ENCODE peak calls at places on chromosomes 7 and 10, in six cellular contexts. D is thoracic aorta, P is coronary artery, H is fibroblast of pulmonary artery, W is K562, M is cardiac fibroblast. K is an unnamed sample.
A peak's percentile ranks its signal among the peaks of the same experiment; 100 is the strongest.

GRCh38 chr10:77925410-77925794 is 1.2 kb downstream of the DLG5 start:
- DNase-seq in D (no peak), P (no peak), H (peak; percentile 39), W (no peak), M (peak; percentile 48), K (no peak)

GRCh38 chr7:42964849-42965805 is 33.0 kb downstream of the MRPL32 start:
- DNase-seq in D (no peak), P (no peak), H (peak; percentile 73), W (no peak), M (peak; percentile 65), K (no peak)

GRCh38 chr7:135558337-135558767 is 635 bp downstream of the NUP205 start:
- DNase-seq in D (peak; percentile 11), P (peak; percentile 78), H (peak; percentile 55), W (peak; percentile 94), M (peak; percentile 59), K (peak; percentile 46)

GRCh38 chr7:73451780-73452398 is 18.3 kb downstream of the FZD9 start:
- DNase-seq in D (no peak), P (no peak), H (peak; percentile 82), W (peak; percentile 74), M (peak; percentile 78), K (no peak)

GRCh38 chr10:124462348-124462695 is 699 bp downstream of the LHPP start:
- DNase-seq in D (no peak), P (no peak), H (no peak), W (no peak), M (no peak), K (no peak)

GRCh38 chr10:121457729-121458128 is 140.5 kb downstream of the FGFR2 start:
- DNase-seq in D (no peak), P (no peak), H (no peak), W (no peak), M (no peak), K (no peak)

GRCh38 chr7:97006146-97006950 is 995 bp downstream of the DLX6 start:
- DNase-seq in D (no peak), P (no peak), H (peak; percentile 16), W (no peak), M (peak; percentile 32), K (no peak)

GRCh38 chr7:17781491-17782215 is 158.6 kb downstream of the SNX13 start:
- DNase-seq in D (no peak), P (no peak), H (peak; percentile 81), W (no peak), M (peak; percentile 67), K (no peak)

GRCh38 chr10:85665661-85666060 is 700.9 kb downstream of the GRID1 start:
- DNase-seq in D (no peak), P (no peak), H (no peak), W (no peak), M (no peak), K (no peak)

GRCh38 chr7:128729489-128729888 is 9.7 kb upstream of the CALU start:
- DNase-seq in D (no peak), P (no peak), H (no peak), W (no peak), M (no peak), K (no peak)

GRCh38 chr10:17029581-17030271 is 99.9 kb downstream of the CUBN start:
- DNase-seq in D (peak; percentile 53), P (peak; percentile 83), H (peak; percentile 94), W (peak; percentile 91), M (peak; percentile 92), K (no peak)

GRCh38 chr7:34991938-34992840 is 45.1 kb downstream of the DPY19L1 start:
- DNase-seq in D (no peak), P (no peak), H (peak; percentile 86), W (peak; percentile 54), M (peak; percentile 79), K (no peak)

GRCh38 chr7:18895456-18895855 is 222.0 kb downstream of the TWIST1 start:
- DNase-seq in D (no peak), P (no peak), H (peak; percentile 55), W (no peak), M (peak; percentile 39), K (no peak)

GRCh38 chr10:26436848-26437247 is 1.3 kb upstream of the APBB1IP start:
- DNase-seq in D (no peak), P (no peak), H (no peak), W (no peak), M (no peak), K (no peak)

GRCh38 chr10:36559990-36560389 is 565.4 kb upstream of the ANKRD30A start:
- DNase-seq in D (no peak), P (no peak), H (no peak), W (no peak), M (no peak), K (no peak)

GRCh38 chr10:99630439-99630838 is 10.2 kb upstream of the SLC25A28 start:
- DNase-seq in D (no peak), P (no peak), H (peak; percentile 75), W (peak; percentile 39), M (peak; percentile 76), K (no peak)
- TF ChIP-seq CTCF in D (no peak), P (no peak), H (peak; percentile 59), W (peak; percentile 64), M (peak; percentile 25), K (peak; percentile 54)

GRCh38 chr7:137985897-137986251 is 16.0 kb downstream of the CREB3L2 start:
- DNase-seq in D (no peak), P (no peak), H (no peak), W (peak; percentile 70), M (no peak), K (no peak)
- TF ChIP-seq CTCF in D (no peak), P (no peak), H (no peak), W (peak; percentile 31), M (no peak), K (no peak)

GRCh38 chr10:34119456-34119855 is 695.6 kb downstream of the PARD3 start:
- DNase-seq in D (no peak), P (no peak), H (no peak), W (peak; percentile 13), M (no peak), K (no peak)
- TF ChIP-seq CTCF in D (no peak), P (no peak), H (no peak), W (peak; percentile 13), M (no peak), K (no peak)

DNA sequence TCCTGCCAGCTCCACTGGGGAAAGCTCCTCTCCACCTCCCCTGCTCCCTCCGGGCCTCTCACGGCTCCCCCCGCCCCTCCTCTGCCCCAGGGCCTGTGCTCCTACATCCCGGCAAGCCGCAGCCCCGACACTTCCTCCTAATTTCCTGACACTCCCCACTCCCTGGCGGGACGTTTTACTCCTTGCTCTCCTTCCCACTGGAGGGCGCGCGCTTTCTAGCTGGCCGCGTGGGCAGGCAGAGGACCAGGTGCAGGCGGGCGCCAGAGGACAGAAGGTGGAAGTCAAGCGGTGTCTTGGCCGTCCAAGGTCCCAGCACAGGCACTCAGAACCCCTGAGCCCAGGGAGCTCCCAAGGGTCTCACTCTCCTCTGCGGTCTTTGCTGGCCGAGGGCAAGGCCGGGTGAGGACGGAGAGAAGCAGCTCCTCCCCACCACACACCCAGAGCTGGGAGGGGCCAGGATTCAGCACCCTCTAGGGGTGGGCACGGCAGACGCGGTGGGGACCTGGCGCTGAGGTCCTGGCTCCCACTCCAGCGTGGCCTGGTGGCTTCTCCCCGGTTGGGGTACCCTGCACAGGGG is 19.1 kb downstream of the ADAM8 start:
- DNase-seq in D (no peak), P (no peak), H (peak; percentile 42), W (peak; percentile 77), M (peak; percentile 53), K (no peak)
- TF ChIP-seq CTCF in D (peak; percentile 24), P (no peak), H (peak; percentile 40), W (peak; percentile 61), M (peak; percentile 49), K (peak; percentile 44)

DNA sequence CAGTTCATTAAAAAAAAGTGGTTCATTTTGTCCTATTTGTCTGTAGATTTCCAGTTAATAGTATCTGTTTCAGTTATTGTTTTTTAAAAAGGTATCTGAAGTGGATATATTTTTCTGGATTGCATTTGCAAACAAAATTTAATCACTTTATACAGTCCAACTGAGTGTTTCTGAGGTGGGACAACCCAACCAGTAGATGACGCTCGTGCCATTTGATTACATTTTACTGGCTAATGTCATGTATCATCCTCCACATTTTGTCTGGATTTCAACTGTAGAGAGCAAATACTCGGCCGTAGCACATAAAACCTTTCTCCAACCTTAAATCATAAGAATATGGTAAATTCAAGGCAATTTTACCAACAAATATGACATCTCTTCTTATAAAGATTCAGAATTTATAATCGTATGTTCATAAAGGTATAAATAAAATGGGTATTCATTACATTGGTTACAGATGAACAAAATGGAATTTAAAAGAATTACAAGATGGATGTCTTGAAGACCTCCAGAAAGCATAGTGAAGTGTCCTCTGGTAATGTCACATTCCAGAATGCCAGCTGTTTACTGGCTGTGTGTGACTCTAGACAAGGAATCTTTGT is 789.0 kb downstream of the PHTF2 start:
- DNase-seq in D (no peak), P (no peak), H (peak; percentile 29), W (peak; percentile 29), M (peak; percentile 22), K (no peak)
- TF ChIP-seq CTCF in D (no peak), P (no peak), H (peak; percentile 37), W (peak; percentile 16), M (peak; percentile 18), K (peak; percentile 40)

GRCh38 chr10:62514079-62514693 is 140.0 kb downstream of the ZNF365 start:
- DNase-seq in D (no peak), P (no peak), H (no peak), W (no peak), M (no peak), K (no peak)

GRCh38 chr10:62506371-62506770 is 132.2 kb downstream of the ZNF365 start:
- DNase-seq in D (no peak), P (no peak), H (no peak), W (no peak), M (no peak), K (no peak)

GRCh38 chr10:62512732-62513475 is 138.7 kb downstream of the ZNF365 start:
- DNase-seq in D (no peak), P (no peak), H (no peak), W (no peak), M (no peak), K (no peak)

GRCh38 chr10:62511656-62512055 is 137.5 kb downstream of the ZNF365 start:
- DNase-seq in D (no peak), P (no peak), H (no peak), W (no peak), M (no peak), K (no peak)

DNA sequence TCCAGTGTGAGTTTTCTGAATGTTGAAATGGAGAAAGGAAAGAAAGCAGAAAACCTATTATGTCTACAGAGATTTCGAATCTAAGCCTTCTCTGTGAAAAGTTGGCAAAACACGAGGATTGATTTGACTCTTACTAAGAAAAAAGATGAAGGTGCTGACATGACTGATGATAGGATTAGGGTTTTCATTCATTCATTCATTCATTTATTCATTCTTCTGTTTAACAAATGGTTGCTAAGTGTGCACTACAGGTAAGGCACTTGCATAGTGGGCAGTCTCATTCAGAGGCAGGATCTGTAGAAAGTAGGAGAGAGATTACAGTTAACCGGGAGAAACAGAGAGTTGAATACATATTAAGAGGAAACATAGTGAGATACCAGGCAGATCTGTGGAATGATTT is 137.1 kb downstream of the ZNF365 start:
- DNase-seq in D (no peak), P (no peak), H (no peak), W (no peak), M (no peak), K (no peak)
- TF ChIP-seq CTCF in D (no peak), P (no peak), H (no peak), W (no peak), M (no peak), K (no peak)

GRCh38 chr7:142153400-142153799 is 41.9 kb downstream of the MGAM2 start:
- DNase-seq in D (no peak), P (no peak), H (no peak), W (peak; percentile 7), M (no peak), K (no peak)
- TF ChIP-seq CTCF in D (no peak), P (no peak), H (no peak), W (peak; percentile 35), M (peak; percentile 56), K (peak; percentile 55)

K was measured in neural crest cell.